ENCODE peak calls at places on chromosomes 11 and 22, in four cellular contexts. Q is IMR-90, E is trophoblast cell, Z is neuronal stem cell. O is an unnamed sample.

GRCh38 chr11:69497221-69497787 is 15.8 kb downstream of the LINC01488 start:
- DNase-seq in Z (peak; percentile 81), E (peak; percentile 97), Q (peak; percentile 95), O (peak; percentile 76)

GRCh38 chr11:113178671-113179070 is 135.7 kb upstream of the TTC12 start:
- DNase-seq in Q (no peak), Z (no peak), E (no peak), O (peak; percentile 28)

GRCh38 chr11:109998921-109999320 is 94.3 kb upstream of the ZC3H12C start:
- DNase-seq in E (no peak), Z (no peak), Q (no peak), O (no peak)

GRCh38 chr11:86988351-86988881 is 33.2 kb upstream of the FZD4 start:
- DNase-seq in E (no peak), Z (no peak), Q (no peak), O (no peak)

GRCh38 chr11:134205729-134206128 is 18.0 kb downstream of the NCAPD3 start:
- DNase-seq in E (no peak), Q (no peak), Z (no peak), O (no peak)

GRCh38 chr22:26842103-26842502 is 184.7 kb downstream of the MIAT start:
- DNase-seq in Z (no peak), E (no peak), Q (no peak), O (no peak)

GRCh38 chr11:7004482-7004881 is 15.7 kb downstream of the ZNF214 start:
- DNase-seq in Q (peak; percentile 86), Z (no peak), E (no peak), O (no peak)

GRCh38 chr11:116500833-116501622 is 271.8 kb downstream of the BUD13 start:
- DNase-seq in E (no peak), Z (peak; percentile 33), Q (no peak), O (no peak)

GRCh38 chr11:17352925-17353227 is 1.3 kb downstream of the NCR3LG1 start:
- DNase-seq in Z (no peak), E (no peak), Q (peak; percentile 34), O (no peak)

GRCh38 chr11:62370743-62371440 is 33.6 kb downstream of the ASRGL1 start:
- DNase-seq in E (no peak), Z (no peak), Q (no peak), O (no peak)

GRCh38 chr22:47174096-47174495 is 411.6 kb downstream of the TBC1D22A start:
- DNase-seq in Z (no peak), E (no peak), Q (no peak), O (no peak)

GRCh38 chr22:36367066-36367465 is 20.7 kb downstream of the MYH9 start:
- DNase-seq in E (no peak), Z (no peak), Q (no peak), O (no peak)

GRCh38 chr22:45612940-45613339 is 58.7 kb upstream of the ATXN10 start:
- DNase-seq in Q (no peak), E (no peak), Z (no peak), O (no peak)

GRCh38 chr11:66080055-66080817 is 10.2 kb downstream of the PACS1 start:
- DNase-seq in Z (no peak), E (peak; percentile 80), Q (peak; percentile 82), O (no peak)

GRCh38 chr11:96219981-96220623 is 122.9 kb downstream of the MAML2 start:
- DNase-seq in E (no peak), Z (no peak), Q (peak; percentile 62), O (no peak)

GRCh38 chr22:37599161-37599560 is 9.5 kb upstream of the GGA1 start:
- DNase-seq in E (no peak), Q (no peak), Z (no peak), O (no peak)

GRCh38 chr22:30420401-30421178 is 5.0 kb upstream of the MTFP1 start:
- DNase-seq in Z (no peak), Q (peak; percentile 90), E (no peak), O (no peak)

GRCh38 chr11:80651004-80651403 is 1210.2 kb upstream of the TENM4 start:
- DNase-seq in Z (no peak), Q (no peak), E (no peak), O (no peak)

GRCh38 chr11:94144233-94144632 is 15.6 kb downstream of the PANX1 start:
- DNase-seq in Q (no peak), Z (no peak), E (peak; percentile 42), O (peak; percentile 68)

GRCh38 chr11:119727523-119728081 is 1.4 kb downstream of the NECTIN1 start:
- DNase-seq in Q (no peak), E (no peak), Z (peak; percentile 88), O (peak; percentile 71)

GRCh38 chr11:71206186-71206585 is 46.2 kb downstream of the SHANK2 start:
- DNase-seq in E (peak; percentile 70), Q (peak; percentile 66), Z (peak; percentile 8), O (peak; percentile 44)

DNA sequence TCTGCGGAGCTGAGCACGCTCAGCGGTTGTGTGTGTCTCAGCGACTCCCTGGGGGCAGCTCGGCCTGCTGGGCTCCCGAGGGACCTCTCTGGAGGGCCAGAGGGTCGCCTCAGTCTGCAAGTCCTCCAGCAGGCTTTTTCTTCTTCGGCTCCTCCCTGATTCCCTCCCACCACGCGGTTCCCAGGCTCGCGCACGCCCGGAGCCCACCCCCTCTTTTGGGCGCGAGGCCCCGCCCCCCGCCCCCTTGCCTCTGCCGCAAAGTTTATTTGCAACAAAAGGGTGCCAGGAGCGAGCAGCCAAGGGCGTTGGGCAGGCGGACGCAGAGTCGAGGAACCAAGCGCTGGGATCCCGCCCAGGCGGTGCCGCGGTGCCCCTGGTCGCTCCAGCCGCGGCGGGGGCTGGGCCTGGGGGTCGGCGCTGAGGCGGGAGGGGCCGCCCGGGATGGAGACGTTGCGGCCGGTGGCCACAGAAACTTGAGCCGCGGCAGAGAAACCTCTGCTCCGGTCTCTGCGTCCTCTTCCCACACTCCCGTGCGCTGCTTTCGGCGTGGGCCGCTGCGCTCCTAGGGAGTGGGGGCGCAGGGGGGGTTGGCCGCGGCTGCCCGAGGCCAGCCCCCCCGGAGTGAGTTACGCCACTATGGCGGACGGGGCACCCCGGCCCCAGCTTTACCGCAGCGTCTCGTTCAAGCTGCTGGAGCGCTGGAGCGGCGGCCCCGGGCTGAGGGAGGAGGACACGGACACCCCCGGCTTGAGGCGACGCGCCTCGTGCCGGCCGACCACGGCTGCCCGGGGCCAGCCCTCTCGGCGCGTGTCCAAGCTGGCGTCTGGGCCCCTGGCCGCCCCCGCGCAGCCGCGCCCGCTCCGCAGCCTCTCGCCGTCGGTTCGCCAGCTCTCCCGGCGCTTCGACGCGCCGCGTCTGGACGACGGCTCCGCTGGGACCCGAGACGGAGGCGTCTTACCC is at the start of gene ARHGEF17:
- DNase-seq in Z (peak; percentile 90), E (no peak), Q (peak; percentile 76), O (peak; percentile 91)
- H3K23ac ChIP-seq in Z (peak within 1 kb of the TSS; percentile 99), E (no peak within 1 kb of the TSS), Q (peak within 1 kb of the TSS; percentile 94), O (peak within 1 kb of the TSS; percentile 80)

GRCh38 chr22:41383085-41383484 is 1.3 kb downstream of the TEF start:
- DNase-seq in Z (no peak), Q (no peak), E (no peak), O (no peak)
- H3K9ac ChIP-seq in Z (no peak overlapping the region), Q (peak overlapping the region; percentile 74), E (no peak overlapping the region), O (no peak overlapping the region)

GRCh38 chr22:17472886-17473285 is 90.4 kb upstream of the SLC25A18 start:
- DNase-seq in E (no peak), Q (no peak), Z (peak; percentile 74), O (peak; percentile 88)
- H3K23ac ChIP-seq in E (no peak overlapping the region), Q (no peak overlapping the region), Z (no peak overlapping the region), O (no peak overlapping the region)

GRCh38 chr11:19073454-19074415 is 13.2 kb upstream of the MRGPRX2 start:
- DNase-seq in E (no peak), Q (no peak), Z (no peak), O (no peak)

GRCh38 chr11:19076744-19077589 is 16.4 kb upstream of the MRGPRX2 start:
- DNase-seq in E (peak; percentile 59), Z (peak; percentile 59), Q (peak; percentile 19), O (peak; percentile 51)

GRCh38 chr11:19075636-19076035 is 15.1 kb upstream of the MRGPRX2 start:
- DNase-seq in Q (no peak), Z (no peak), E (peak; percentile 94), O (no peak)

GRCh38 chr11:19072464-19072863 is 11.9 kb upstream of the MRGPRX2 start:
- DNase-seq in Z (no peak), E (no peak), Q (no peak), O (no peak)

GRCh38 chr11:19071255-19071654 is 10.7 kb upstream of the MRGPRX2 start:
- DNase-seq in E (peak; percentile 73), Q (peak; percentile 82), Z (peak; percentile 61), O (peak; percentile 90)
- H3K9ac ChIP-seq in E (no peak overlapping the region), Q (no peak overlapping the region), Z (no peak overlapping the region), O (no peak overlapping the region)

GRCh38 chr11:34308821-34309585 is 48.8 kb downstream of the ABTB2 start:
- DNase-seq in Z (no peak), E (peak; percentile 75), Q (no peak), O (no peak)
- H3K23ac ChIP-seq in Z (no peak overlapping the region), E (no peak overlapping the region), Q (no peak overlapping the region), O (peak overlapping the region; percentile 91)

GRCh38 chr11:67585911-67586310 is 2.3 kb downstream of the GSTP1 start:
- DNase-seq in Z (no peak), E (no peak), Q (no peak), O (no peak)
- H3K9ac ChIP-seq in Z (peak overlapping the region; percentile 50), E (no peak overlapping the region), Q (no peak overlapping the region), O (no peak overlapping the region)

GRCh38 chr11:97225794-97226193 is 836.0 kb downstream of the JRKL start:
- DNase-seq in E (no peak), Z (no peak), Q (no peak), O (no peak)
- H3K23ac ChIP-seq in E (no peak overlapping the region), Z (no peak overlapping the region), Q (no peak overlapping the region), O (no peak overlapping the region)

O was measured in mesendoderm.